ENCODE peak calls at places on chromosome 1, in four cellular contexts. P, N, V and K are unnamed samples.

GRCh38 chr1:20555025-20555757 is 2.8 kb downstream of the FAM43B start:
- DNase-seq in P (no peak), N (no peak), V (no peak), K (peak; percentile 21)

GRCh38 chr1:1669468-1670440 is 10.9 kb upstream of the CDK11B start:
- DNase-seq in V (no peak), P (no peak), N (no peak), K (no peak)

GRCh38 chr1:221834698-221835538 is 93.0 kb upstream of the DUSP10 start:
- DNase-seq in N (no peak), P (no peak), V (no peak), K (no peak)

GRCh38 chr1:225691861-225692516 is 39.1 kb upstream of the ENAH start:
- DNase-seq in V (peak; percentile 73), P (no peak), N (no peak), K (peak; percentile 77)

GRCh38 chr1:39167632-39168209 is 36.8 kb upstream of the MACF1 start:
- DNase-seq in P (no peak), V (peak; percentile 93), N (no peak), K (peak; percentile 70)

GRCh38 chr1:197572169-197572568 is 203.1 kb downstream of the DENND1B start:
- DNase-seq in V (no peak), P (no peak), N (no peak), K (no peak)

GRCh38 chr1:41404308-41404755 is 43.1 kb downstream of the FOXO6 start:
- DNase-seq in P (no peak), N (peak; percentile 32), V (peak; percentile 17), K (peak; percentile 58)

GRCh38 chr1:172637522-172637921 is 21.4 kb upstream of the FASLG start:
- DNase-seq in N (peak; percentile 49), V (peak; percentile 98), P (no peak), K (peak; percentile 95)

GRCh38 chr1:84299536-84300260 is 1.8 kb upstream of the SAMD13 start:
- DNase-seq in P (no peak), N (no peak), V (no peak), K (peak; percentile 22)

GRCh38 chr1:56376188-56376984 is 203.0 kb downstream of the PLPP3 start:
- DNase-seq in N (no peak), P (no peak), V (peak; percentile 8), K (peak; percentile 65)

GRCh38 chr1:174912243-174912642 is 87.5 kb upstream of the CACYBP start:
- DNase-seq in V (no peak), P (no peak), N (peak; percentile 10), K (no peak)

GRCh38 chr1:15951341-15952153 is 24.4 kb downstream of the ZBTB17 start:
- DNase-seq in N (peak; percentile 73), V (no peak), P (no peak), K (no peak)

GRCh38 chr1:15985611-15986272 is 9.8 kb upstream of the ZBTB17 start:
- DNase-seq in V (no peak), P (no peak), N (no peak), K (no peak)

GRCh38 chr1:162663589-162664030 is 31.3 kb downstream of the DDR2 start:
- DNase-seq in P (no peak), N (no peak), V (peak; percentile 89), K (peak; percentile 81)

GRCh38 chr1:148315081-148315811 is 163.2 kb upstream of the NBPF11 start:
- DNase-seq in V (peak; percentile 24), N (no peak), P (no peak), K (peak; percentile 73)

GRCh38 chr1:2229032-2229920 is 1.2 kb downstream of the SKI start:
- DNase-seq in V (peak; percentile 63), N (peak; percentile 57), P (no peak), K (peak; percentile 63)

GRCh38 chr1:159181328-159182024 is 10.1 kb downstream of the CADM3 start:
- DNase-seq in P (no peak), V (no peak), N (no peak), K (no peak)

GRCh38 chr1:4837752-4838151 is 183.3 kb downstream of the AJAP1 start:
- DNase-seq in P (no peak), N (no peak), V (no peak), K (no peak)

GRCh38 chr1:34884961-34885360 is 25.4 kb upstream of the SMIM12 start:
- DNase-seq in P (no peak), V (no peak), N (no peak), K (no peak)

GRCh38 chr1:37071829-37072228 is 37.5 kb upstream of the GRIK3 start:
- DNase-seq in N (no peak), V (no peak), P (no peak), K (no peak)

GRCh38 chr1:56709269-56709880 is 64.3 kb downstream of the PRKAA2 start:
- DNase-seq in P (no peak), N (no peak), V (peak; percentile 49), K (peak; percentile 80)

GRCh38 chr1:247218252-247218651 is 37.6 kb upstream of the VN1R5 start:
- DNase-seq in P (no peak), V (no peak), N (no peak), K (no peak)

GRCh38 chr1:21060523-21060922 is 116.2 kb downstream of the EIF4G3 start:
- DNase-seq in P (no peak), V (no peak), N (no peak), K (no peak)

GRCh38 chr1:184407816-184408510 is 21.1 kb downstream of the C1orf21 start:
- DNase-seq in V (peak; percentile 80), N (no peak), P (no peak), K (peak; percentile 56)

GRCh38 chr1:164558461-164559341 is at the start of gene PBX1:
- DNase-seq in P (peak; percentile 47), N (peak; percentile 71), V (peak; percentile 99), K (peak; percentile 99)

GRCh38 chr1:162175393-162175792 is 105.9 kb downstream of the NOS1AP start:
- DNase-seq in V (no peak), N (no peak), P (no peak), K (no peak)

GRCh38 chr1:22863766-22864165 is 108.9 kb downstream of the LACTBL1 start:
- DNase-seq in V (no peak), N (no peak), P (no peak), K (no peak)

GRCh38 chr1:89910780-89911179 is 84.1 kb upstream of the ZNF326 start:
- DNase-seq in N (no peak), P (no peak), V (peak; percentile 90), K (peak; percentile 77)

GRCh38 chr1:113191579-113192076 is 118.6 kb downstream of the LRIG2 start:
- DNase-seq in P (no peak), V (no peak), N (no peak), K (peak; percentile 5)

GRCh38 chr1:62407398-62408009 is 29.3 kb upstream of the USP1 start:
- DNase-seq in P (peak; percentile 1), N (no peak), V (peak; percentile 42), K (peak; percentile 70)

GRCh38 chr1:158227904-158228623 is 26.2 kb upstream of the CD1A start:
- DNase-seq in P (no peak), V (no peak), N (no peak), K (no peak)

GRCh38 chr1:112298558-112298957 is 97.5 kb upstream of the CTTNBP2NL start:
- DNase-seq in P (no peak), V (peak; percentile 60), N (peak; percentile 36), K (peak; percentile 72)

GRCh38 chr1:209585672-209586071 is 2.2 kb downstream of the CAMK1G start:
- DNase-seq in V (peak; percentile 32), N (no peak), P (no peak), K (peak; percentile 51)

GRCh38 chr1:17122449-17123194 is 3.4 kb upstream of the PADI2 start:
- DNase-seq in N (no peak), P (no peak), V (peak; percentile 77), K (peak; percentile 60)

GRCh38 chr1:64315402-64315801 is 112.0 kb downstream of the UBE2U start:
- DNase-seq in N (no peak), V (no peak), P (no peak), K (no peak)